ENCODE peak calls at places on chromosome 1, in nine cellular contexts. X, C, D, B, J, E, U, K and F are unnamed samples.

GRCh38 chr1:160131803-160132565 is 16.4 kb downstream of the ATP1A2 start:
- DNase-seq in D (no peak), X (no peak), K (no peak), J (peak; percentile 51), E (peak; percentile 76), C (no peak), B (no peak), U (no peak), F (no peak)

GRCh38 chr1:112510340-112510739 is 1.6 kb downstream of the WNT2B start:
- DNase-seq in K (no peak), C (no peak), J (no peak), D (no peak), U (no peak), X (no peak), E (no peak), B (no peak), F (no peak)

GRCh38 chr1:41461790-41462679 is 22.4 kb downstream of the EDN2 start:
- DNase-seq in J (no peak), E (no peak), U (no peak), B (no peak), K (no peak), C (no peak), X (no peak), D (no peak), F (no peak)

GRCh38 chr1:125064481-125064880 is 3879.7 kb downstream of the SRGAP2C start:
- DNase-seq in K (no peak), E (no peak), C (no peak), D (no peak), U (no peak), B (no peak), J (no peak), X (no peak), F (no peak)

GRCh38 chr1:242477944-242478343 is 46.6 kb downstream of the PLD5 start:
- DNase-seq in B (no peak), C (no peak), X (no peak), E (no peak), D (no peak), J (no peak), U (no peak), K (no peak), F (no peak)

GRCh38 chr1:234325878-234326492 is 47.3 kb upstream of the COA6 start:
- DNase-seq in K (no peak), X (no peak), D (no peak), C (no peak), E (no peak), U (no peak), B (no peak), J (no peak), F (no peak)

GRCh38 chr1:159953866-159954515 is at the start of gene SLAMF9:
- DNase-seq in C (no peak), K (no peak), U (no peak), B (peak; percentile 57), E (no peak), X (no peak), D (no peak), J (no peak), F (no peak)

GRCh38 chr1:162151900-162152829 is 82.7 kb downstream of the NOS1AP start:
- DNase-seq in X (no peak), K (no peak), D (no peak), B (no peak), C (peak; percentile 56), U (no peak), J (no peak), E (no peak), F (peak; percentile 22)

GRCh38 chr1:156958247-156958714 is 37.8 kb downstream of the LRRC71 start:
- DNase-seq in C (no peak), U (no peak), J (no peak), X (no peak), B (peak; percentile 46), D (no peak), K (no peak), E (no peak), F (no peak)

GRCh38 chr1:43924516-43924915 is 9.1 kb upstream of the ARTN start:
- DNase-seq in J (no peak), K (no peak), C (no peak), E (no peak), X (no peak), B (peak; percentile 64), U (no peak), D (no peak), F (no peak)

GRCh38 chr1:229254910-229255541 is 15.9 kb upstream of the RAB4A start:
- DNase-seq in C (no peak), J (no peak), U (no peak), D (no peak), E (no peak), K (no peak), X (no peak), B (no peak), F (no peak)

GRCh38 chr1:154797175-154797574 is 72.9 kb downstream of the KCNN3 start:
- DNase-seq in E (no peak), U (no peak), C (no peak), D (no peak), J (no peak), B (no peak), X (no peak), K (no peak), F (no peak)

GRCh38 chr1:118304722-118305344 is 119.8 kb upstream of the SPAG17 start:
- DNase-seq in U (no peak), X (no peak), E (no peak), C (no peak), B (no peak), J (peak; percentile 14), D (no peak), K (no peak), F (no peak)

GRCh38 chr1:113029822-113030221 is 43.2 kb upstream of the LRIG2 start:
- DNase-seq in X (no peak), J (no peak), U (no peak), K (no peak), D (no peak), E (no peak), C (no peak), B (no peak), F (no peak)

GRCh38 chr1:151803164-151803563 is 2.1 kb downstream of the LINGO4 start:
- DNase-seq in D (no peak), B (no peak), K (no peak), X (no peak), U (no peak), J (no peak), E (no peak), C (no peak), F (no peak)

GRCh38 chr1:172469717-172470116 is 25.8 kb upstream of the PIGC start:
- DNase-seq in K (no peak), C (no peak), X (no peak), D (no peak), U (no peak), E (no peak), J (no peak), B (no peak), F (no peak)

GRCh38 chr1:73783367-73783766 is 414.6 kb downstream of the LRRIQ3 start:
- DNase-seq in B (no peak), U (no peak), E (no peak), X (no peak), K (no peak), C (no peak), D (no peak), J (no peak), F (no peak)

GRCh38 chr1:183417691-183418491 is at the start of gene NMNAT2:
- DNase-seq in C (no peak), K (no peak), D (no peak), E (no peak), U (peak; percentile 24), J (peak; percentile 18), X (no peak), B (no peak), F (no peak)